ENCODE peak calls at places on chromosomes 2 and 18, in five cellular contexts. One of them, this sample, is unnamed.

GRCh38 chr18:13376841-13377351 is 158.3 kb downstream of the LDLRAD4 start:
- DNase-seq in Peyer's patch: peak
- DNase-seq in H7: no peak
- DNase-seq in neural crest cell: no peak
- DNase-seq in stimulated activated CD4-positive, alpha-beta T cell treated with anti-CD3 and anti-CD28 coated beads, Interleukin-1b, Interleukin-23, amount 100 ng/mL, for 1 hour: no peak
- DNase-seq in this sample: no peak

GRCh38 chr2:31558401-31559295 is 22.1 kb downstream of the SRD5A2 start:
- DNase-seq in Peyer's patch: no peak
- DNase-seq in H7: no peak
- DNase-seq in neural crest cell: no peak
- DNase-seq in stimulated activated CD4-positive, alpha-beta T cell treated with anti-CD3 and anti-CD28 coated beads, Interleukin-1b, Interleukin-23, amount 100 ng/mL, for 1 hour: no peak
- DNase-seq in this sample: no peak

GRCh38 chr2:177282101-177282573 is 17.6 kb upstream of the NFE2L2 start:
- DNase-seq in Peyer's patch: no peak
- DNase-seq in H7: no peak
- DNase-seq in neural crest cell: no peak
- DNase-seq in stimulated activated CD4-positive, alpha-beta T cell treated with anti-CD3 and anti-CD28 coated beads, Interleukin-1b, Interleukin-23, amount 100 ng/mL, for 1 hour: no peak
- DNase-seq in this sample: no peak

GRCh38 chr2:239530749-239531316 is 130.0 kb upstream of the HDAC4 start:
- DNase-seq in Peyer's patch: no peak
- DNase-seq in H7: no peak
- DNase-seq in neural crest cell: no peak
- DNase-seq in stimulated activated CD4-positive, alpha-beta T cell treated with anti-CD3 and anti-CD28 coated beads, Interleukin-1b, Interleukin-23, amount 100 ng/mL, for 1 hour: no peak
- DNase-seq in this sample: no peak

GRCh38 chr2:206083602-206084467 is 2.1 kb downstream of the INO80D start:
- DNase-seq in Peyer's patch: peak
- DNase-seq in H7: peak
- DNase-seq in neural crest cell: no peak
- DNase-seq in stimulated activated CD4-positive, alpha-beta T cell treated with anti-CD3 and anti-CD28 coated beads, Interleukin-1b, Interleukin-23, amount 100 ng/mL, for 1 hour: no peak
- DNase-seq in this sample: peak

GRCh38 chr2:214676421-214677089 is 132.9 kb downstream of the BARD1 start:
- DNase-seq in Peyer's patch: no peak
- DNase-seq in H7: no peak
- DNase-seq in neural crest cell: no peak
- DNase-seq in stimulated activated CD4-positive, alpha-beta T cell treated with anti-CD3 and anti-CD28 coated beads, Interleukin-1b, Interleukin-23, amount 100 ng/mL, for 1 hour: no peak
- DNase-seq in this sample: no peak

GRCh38 chr2:120972286-120972685 is 236.6 kb downstream of the GLI2 start:
- DNase-seq in Peyer's patch: no peak
- DNase-seq in H7: no peak
- DNase-seq in neural crest cell: no peak
- DNase-seq in stimulated activated CD4-positive, alpha-beta T cell treated with anti-CD3 and anti-CD28 coated beads, Interleukin-1b, Interleukin-23, amount 100 ng/mL, for 1 hour: no peak
- DNase-seq in this sample: no peak

GRCh38 chr2:237631801-237632585 is 4.6 kb downstream of the LRRFIP1 start:
- DNase-seq in Peyer's patch: no peak
- DNase-seq in H7: peak
- DNase-seq in neural crest cell: no peak
- DNase-seq in stimulated activated CD4-positive, alpha-beta T cell treated with anti-CD3 and anti-CD28 coated beads, Interleukin-1b, Interleukin-23, amount 100 ng/mL, for 1 hour: no peak
- DNase-seq in this sample: no peak

GRCh38 chr2:187024739-187025138 is 175.8 kb upstream of the ZSWIM2 start:
- DNase-seq in Peyer's patch: no peak
- DNase-seq in H7: no peak
- DNase-seq in neural crest cell: no peak
- DNase-seq in stimulated activated CD4-positive, alpha-beta T cell treated with anti-CD3 and anti-CD28 coated beads, Interleukin-1b, Interleukin-23, amount 100 ng/mL, for 1 hour: no peak
- DNase-seq in this sample: no peak

GRCh38 chr2:20177556-20178403 is 47.1 kb downstream of the SDC1 start:
- DNase-seq in Peyer's patch: peak
- DNase-seq in H7: peak
- DNase-seq in neural crest cell: no peak
- DNase-seq in stimulated activated CD4-positive, alpha-beta T cell treated with anti-CD3 and anti-CD28 coated beads, Interleukin-1b, Interleukin-23, amount 100 ng/mL, for 1 hour: no peak
- DNase-seq in this sample: no peak

GRCh38 chr2:223905996-223906395 is 39.1 kb downstream of the WDFY1 start:
- DNase-seq in Peyer's patch: no peak
- DNase-seq in H7: no peak
- DNase-seq in neural crest cell: no peak
- DNase-seq in stimulated activated CD4-positive, alpha-beta T cell treated with anti-CD3 and anti-CD28 coated beads, Interleukin-1b, Interleukin-23, amount 100 ng/mL, for 1 hour: no peak
- DNase-seq in this sample: no peak

GRCh38 chr2:42569116-42569711 is 782 bp downstream of the MTA3 start:
- DNase-seq in Peyer's patch: peak
- DNase-seq in H7: no peak
- DNase-seq in neural crest cell: peak
- DNase-seq in stimulated activated CD4-positive, alpha-beta T cell treated with anti-CD3 and anti-CD28 coated beads, Interleukin-1b, Interleukin-23, amount 100 ng/mL, for 1 hour: no peak
- DNase-seq in this sample: peak

GRCh38 chr2:227506456-227506855 is 34.5 kb downstream of the AGFG1 start:
- DNase-seq in Peyer's patch: no peak
- DNase-seq in H7: no peak
- DNase-seq in neural crest cell: no peak
- DNase-seq in stimulated activated CD4-positive, alpha-beta T cell treated with anti-CD3 and anti-CD28 coated beads, Interleukin-1b, Interleukin-23, amount 100 ng/mL, for 1 hour: no peak
- DNase-seq in this sample: no peak